ENCODE peak calls at places on chromosomes 13 and 19, in seven cellular contexts. D is IMR-90; B is left colon; O is astrocyte of the hippocampus; S is stimulated activated CD4-positive, alpha-beta T cell treated with anti-CD3 and anti-CD28 coated beads, Interleukin-4, amount 100 ng/mL, for 4 hours; E is nephron progenitor cell; H is sciatic nerve. L is an unnamed sample.

GRCh38 chr19:6273701-6274601 is 5.8 kb downstream of the MLLT1 start:
- DNase-seq in D (peak; percentile 88), O (peak; percentile 92), H (peak; percentile 88), S (no peak), B (peak; percentile 74), E (peak; percentile 38), L (peak; percentile 49)

GRCh38 chr19:16661480-16662034 is 618 bp downstream of the TMEM38A start:
- DNase-seq in E (peak; percentile 41), S (no peak), B (peak; percentile 42), O (peak; percentile 11), D (no peak), H (peak; percentile 68), L (no peak)

GRCh38 chr13:26324867-26325266 is 70.9 kb downstream of the CDK8 start:
- DNase-seq in D (peak; percentile 13), O (peak; percentile 13), B (no peak), E (no peak), H (no peak), S (no peak), L (no peak)

GRCh38 chr13:38821753-38822551 is 135.1 kb downstream of the FREM2 start:
- DNase-seq in S (no peak), H (no peak), B (no peak), D (no peak), O (peak; percentile 36), E (no peak), L (no peak)

GRCh38 chr13:40692946-40693345 is 26.5 kb upstream of the FOXO1 start:
- DNase-seq in B (no peak), D (no peak), H (no peak), O (peak; percentile 80), E (no peak), S (no peak), L (no peak)

GRCh38 chr13:87975035-87975434 is 303.9 kb downstream of the SLITRK5 start:
- DNase-seq in S (no peak), E (no peak), O (peak; percentile 16), H (no peak), D (no peak), B (no peak), L (peak; percentile 34)

GRCh38 chr19:43524922-43525835 is 1.8 kb downstream of the ETHE1 start:
- DNase-seq in O (peak; percentile 54), S (peak; percentile 29), D (peak; percentile 32), B (peak; percentile 90), H (peak; percentile 69), E (peak; percentile 36), L (no peak)

GRCh38 chr13:91353494-91353893 is 6.0 kb downstream of the MIR17HG start:
- DNase-seq in O (no peak), E (no peak), D (no peak), S (no peak), B (no peak), H (no peak), L (no peak)

GRCh38 chr13:112510002-112510780 is 77.8 kb downstream of the TUBGCP3 start:
- DNase-seq in E (peak; percentile 53), B (no peak), H (no peak), O (peak; percentile 71), S (no peak), D (peak; percentile 71), L (peak; percentile 39)

GRCh38 chr19:15091918-15092753 is 10.1 kb downstream of the OR1I1 start:
- DNase-seq in H (no peak), B (no peak), E (peak; percentile 41), D (peak; percentile 71), S (peak; percentile 19), O (peak; percentile 75), L (no peak)

GRCh38 chr19:51971624-51972023 is 15.0 kb downstream of the ZNF350 start:
- DNase-seq in D (peak; percentile 13), B (no peak), H (no peak), O (peak; percentile 32), S (no peak), E (peak; percentile 18), L (no peak)

GRCh38 chr19:28980236-28980868 is 232.6 kb downstream of the UQCRFS1 start:
- DNase-seq in H (no peak), D (peak; percentile 68), O (no peak), B (no peak), E (no peak), S (no peak), L (no peak)

GRCh38 chr13:30039506-30039905 is 189.1 kb upstream of the UBL3 start:
- DNase-seq in O (no peak), E (no peak), D (no peak), H (no peak), S (no peak), B (no peak), L (no peak)

GRCh38 chr13:43261018-43261417 is 237.6 kb downstream of the DNAJC15 start:
- DNase-seq in O (peak; percentile 25), H (no peak), S (no peak), D (peak; percentile 90), E (no peak), B (no peak), L (peak; percentile 62)

GRCh38 chr19:10602330-10603083 is 15.4 kb upstream of the AP1M2 start:
- DNase-seq in S (peak; percentile 83), H (peak; percentile 92), D (peak; percentile 48), O (peak; percentile 87), B (peak; percentile 73), E (peak; percentile 90), L (no peak)

GRCh38 chr13:112885782-112886268 is 83.2 kb upstream of the MCF2L start:
- DNase-seq in S (no peak), D (peak; percentile 87), H (peak; percentile 80), E (peak; percentile 90), B (peak; percentile 89), O (peak; percentile 93), L (peak; percentile 70)

GRCh38 chr13:79501538-79502232 is 20.7 kb downstream of the NDFIP2 start:
- DNase-seq in H (no peak), D (peak; percentile 40), S (no peak), O (no peak), E (no peak), B (no peak), L (no peak)

GRCh38 chr13:94267581-94267980 is 211.9 kb downstream of the DCT start:
- DNase-seq in H (no peak), O (no peak), B (no peak), E (no peak), S (no peak), D (no peak), L (no peak)

GRCh38 chr19:4531562-4532165 is 3.4 kb downstream of the PLIN5 start:
- DNase-seq in B (no peak), O (no peak), D (no peak), S (no peak), H (no peak), E (no peak), L (no peak)

GRCh38 chr19:18855647-18856384 is 24.1 kb downstream of the UPF1 start:
- DNase-seq in E (no peak), O (no peak), S (no peak), H (no peak), D (no peak), B (no peak), L (no peak)

GRCh38 chr13:21949818-21950429 is 279.1 kb downstream of the FGF9 start:
- DNase-seq in E (peak; percentile 9), S (no peak), B (no peak), D (peak; percentile 44), H (no peak), O (no peak), L (no peak)

GRCh38 chr19:29263305-29264080 is 50.5 kb upstream of the UQCRFS1 start:
- DNase-seq in H (peak; percentile 64), S (peak; percentile 12), B (no peak), E (peak; percentile 79), D (peak; percentile 17), O (peak; percentile 56), L (no peak)

L was measured in kidney epithelial cell.